ENCODE peak calls at places on chromosomes 2 and 18, in six cellular contexts. H, T, D, K, X and I are unnamed samples. For H3K27me3, the result is how much of the 10 kb centered on the place peaks cover.

GRCh38 chr2:12155308-12156061 is 409.1 kb downstream of the LPIN1 start:
- DNase-seq in H (peak), T (no peak), D (no peak), K (no peak), X (peak), I (peak)

GRCh38 chr2:95530734-95531133 is 46.2 kb upstream of the TRIM43B start:
- DNase-seq in H (no peak), T (no peak), D (no peak), K (no peak), X (peak), I (peak)

GRCh38 chr2:128513416-128514283 is 195.0 kb upstream of the HS6ST1 start:
- DNase-seq in H (peak), T (no peak), D (no peak), K (no peak), X (no peak), I (no peak)

GRCh38 chr2:85785027-85785822 is 31.4 kb downstream of the ATOH8 start:
- DNase-seq in H (peak), T (no peak), D (no peak), K (no peak), X (no peak), I (no peak)

GRCh38 chr2:9256570-9257043 is 50.0 kb downstream of the ASAP2 start:
- DNase-seq in H (no peak), T (no peak), D (no peak), K (peak), X (no peak), I (no peak)

GRCh38 chr18:48022531-48023330 is 92.3 kb upstream of the SMAD2 start:
- DNase-seq in H (no peak), T (no peak), D (no peak), K (peak), X (peak), I (no peak)

GRCh38 chr2:110780461-110780860 is 48.1 kb downstream of the ACOXL start:
- DNase-seq in H (no peak), T (no peak), D (no peak), K (no peak), X (no peak), I (no peak)

GRCh38 chr2:120780402-120780801 is 44.7 kb downstream of the GLI2 start:
- DNase-seq in H (no peak), T (no peak), D (no peak), K (peak), X (no peak), I (no peak)

GRCh38 chr2:72991439-72991725 is 74.1 kb downstream of the EMX1 start:
- DNase-seq in H (no peak), T (no peak), D (no peak), K (no peak), X (no peak), I (no peak)

GRCh38 chr2:29455202-29455885 is 340.1 kb downstream of the CLIP4 start:
- DNase-seq in H (no peak), T (no peak), D (no peak), K (no peak), X (peak), I (no peak)

GRCh38 chr2:71785550-71785951 is 332.2 kb downstream of the DYSF start:
- DNase-seq in H (no peak), T (no peak), D (no peak), K (peak), X (no peak), I (no peak)

GRCh38 chr2:106990307-106990706 is 104.3 kb upstream of the ST6GAL2 start:
- DNase-seq in H (no peak), T (no peak), D (no peak), K (no peak), X (peak), I (peak)

GRCh38 chr2:172921538-172922236 is 154.0 kb upstream of the MAP3K20 start:
- DNase-seq in H (no peak), T (no peak), D (no peak), K (no peak), X (peak), I (no peak)

GRCh38 chr2:188024811-188025210 is 266.9 kb upstream of the GULP1 start:
- DNase-seq in H (no peak), T (no peak), D (no peak), K (no peak), X (no peak), I (peak)

GRCh38 chr18:49921278-49922037 is 108.1 kb upstream of the ACAA2 start:
- DNase-seq in H (no peak), T (no peak), D (no peak), K (peak), X (no peak), I (no peak)

GRCh38 chr2:225120175-225120574 is 77.9 kb upstream of the DOCK10 start:
- DNase-seq in H (no peak), T (no peak), D (no peak), K (no peak), X (peak), I (no peak)

GRCh38 chr2:234495076-234495800 is 1.6 kb downstream of the ARL4C start:
- DNase-seq in H (no peak), T (peak), D (no peak), K (peak), X (no peak), I (no peak)

GRCh38 chr2:164954954-164955701 is at the start of gene SLC38A11:
- DNase-seq in H (peak), T (no peak), D (peak), K (peak), X (peak), I (no peak)

GRCh38 chr2:35463805-35464596 is 891.6 kb upstream of the CRIM1 start:
- DNase-seq in H (no peak), T (no peak), D (no peak), K (no peak), X (no peak), I (no peak)

GRCh38 chr2:156322103-156322671 is 10.3 kb downstream of the NR4A2 start:
- DNase-seq in H (no peak), T (no peak), D (no peak), K (no peak), X (no peak), I (no peak)

GRCh38 chr2:162403884-162404283 is 60.0 kb downstream of the GCA start:
- DNase-seq in H (no peak), T (no peak), D (no peak), K (no peak), X (peak), I (no peak)

GRCh38 chr2:168194784-168195522 is 52.4 kb downstream of the STK39 start:
- DNase-seq in H (no peak), T (no peak), D (no peak), K (peak), X (no peak), I (no peak)

GRCh38 chr2:196697825-196698224 is 58.3 kb downstream of the CCDC150 start:
- DNase-seq in H (no peak), T (no peak), D (no peak), K (no peak), X (no peak), I (no peak)

GRCh38 chr2:229731363-229731762 is 17.0 kb upstream of the DNER start:
- DNase-seq in H (no peak), T (no peak), D (no peak), K (no peak), X (no peak), I (no peak)

GRCh38 chr18:21073180-21073579 is 38.4 kb downstream of the ROCK1 start:
- DNase-seq in H (no peak), T (no peak), D (no peak), K (no peak), X (no peak), I (no peak)

GRCh38 chr2:101697794-101698418 is 399 bp downstream of the MAP4K4 start:
- DNase-seq in H (peak), T (no peak), D (peak), K (peak), X (no peak), I (no peak)

GRCh38 chr18:31273812-31274527 is 44.0 kb upstream of the DSG1 start:
- DNase-seq in H (no peak), T (no peak), D (no peak), K (no peak), X (no peak), I (no peak)

GRCh38 chr18:76874643-76875389 is 52.5 kb downstream of the ZNF236 start:
- DNase-seq in H (no peak), T (no peak), D (no peak), K (peak), X (no peak), I (no peak)

GRCh38 chr2:39469807-39470206 is 32.7 kb upstream of the MAP4K3 start:
- DNase-seq in H (peak), T (no peak), D (no peak), K (no peak), X (peak), I (peak)

GRCh38 chr2:120108749-120109148 is 95.9 kb downstream of the EPB41L5 start:
- DNase-seq in H (no peak), T (no peak), D (no peak), K (no peak), X (peak), I (no peak)

GRCh38 chr18:13375302-13376255 is 157.0 kb downstream of the LDLRAD4 start:
- DNase-seq in H (peak), T (peak), D (peak), K (no peak), X (peak), I (peak)

GRCh38 chr2:171390941-171391516 is 42.8 kb downstream of the METTL8 start:
- DNase-seq in H (no peak), T (no peak), D (no peak), K (no peak), X (peak), I (peak)

GRCh38 chr2:44169155-44169898 is 652 bp downstream of the PPM1B start:
- DNase-seq in H (peak), T (peak), D (no peak), K (peak), X (peak), I (no peak)

GRCh38 chr2:11416191-11416590 is 49.8 kb downstream of the E2F6 start:
- DNase-seq in H (no peak), T (no peak), D (no peak), K (no peak), X (no peak), I (no peak)

GRCh38 chr18:9996104-9996503 is 82.3 kb downstream of the VAPA start:
- DNase-seq in H (no peak), T (no peak), D (no peak), K (no peak), X (no peak), I (no peak)

GRCh38 chr2:170679607-170680079 is 35.5 kb upstream of the SP5 start:
- DNase-seq in H (no peak), T (no peak), D (no peak), K (no peak), X (no peak), I (no peak)

GRCh38 chr2:196066794-196067382 is 1.7 kb downstream of the DNAH7 start:
- DNase-seq in H (no peak), T (no peak), D (no peak), K (peak), X (no peak), I (no peak)

GRCh38 chr2:113838744-113839444 is 51.0 kb upstream of the ACTR3 start:
- DNase-seq in H (no peak), T (no peak), D (no peak), K (no peak), X (no peak), I (no peak)
- H3K27me3 ChIP-seq in H (under half), T (under half), D (under half), K (under half), X (under half), I (under half)

GRCh38 chr2:181142514-181142913 is 162.1 kb downstream of the UBE2E3 start:
- DNase-seq in H (no peak), T (no peak), D (no peak), K (no peak), X (no peak), I (no peak)
- TF ChIP-seq CTCF in H (no peak), T (no peak), D (no peak), K (no peak), X (no peak), I (no peak)

GRCh38 chr2:176133366-176133765 is 3.9 kb downstream of the HOXD8 start:
- DNase-seq in H (no peak), T (no peak), D (no peak), K (no peak), X (no peak), I (no peak)
- H3K27me3 ChIP-seq in H (half or more), T (half or more), D (under half), K (under half), X (half or more), I (half or more)

DNA sequence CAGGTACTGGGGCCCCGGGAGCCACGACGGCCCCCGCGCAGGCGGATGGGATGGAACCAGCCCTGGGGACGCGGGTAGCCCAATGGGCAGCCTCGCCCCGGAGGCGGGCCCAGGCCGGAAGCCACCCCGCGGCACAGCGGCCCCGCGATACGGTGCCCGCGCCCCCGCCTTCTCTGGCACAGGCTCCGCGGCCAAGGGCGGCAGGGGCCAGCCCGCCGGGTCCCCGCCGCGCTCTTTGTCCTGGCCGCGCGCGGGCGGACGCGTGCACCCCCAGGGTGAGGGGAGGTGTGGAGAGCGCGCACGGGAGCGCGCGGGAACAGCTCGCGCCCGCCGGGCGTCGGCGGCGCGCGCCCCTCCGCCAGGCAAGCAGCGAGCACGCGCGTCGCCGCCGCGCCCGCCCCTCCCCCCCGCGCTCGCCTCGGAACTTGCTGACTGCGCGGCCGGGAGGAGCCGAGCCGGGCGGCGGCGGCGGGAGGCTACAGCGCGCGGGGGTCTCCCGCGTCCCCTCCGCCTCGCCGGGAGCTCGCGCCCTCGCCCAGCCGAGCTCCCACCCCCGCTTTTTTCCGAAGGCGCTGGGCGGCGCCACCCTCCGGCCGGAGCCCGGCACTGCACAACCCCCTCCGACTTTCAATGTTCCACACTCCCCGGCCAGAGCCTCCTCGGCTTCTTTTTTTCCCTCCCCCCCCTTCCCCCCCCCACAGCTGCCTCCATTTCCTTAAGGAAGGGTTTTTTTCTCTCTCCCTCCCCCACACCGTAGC is at the start of gene UBE2E3:
- DNase-seq in H (peak), T (peak), D (peak), K (peak), X (peak), I (peak)
- TF ChIP-seq CTCF in H (peak), T (peak), D (peak), K (peak), X (peak), I (peak)

GRCh38 chr2:104502904-104503303 is 351.0 kb upstream of the POU3F3 start:
- DNase-seq in H (no peak), T (no peak), D (no peak), K (no peak), X (no peak), I (no peak)
- H3K27me3 ChIP-seq in H (under half), T (under half), D (under half), K (under half), X (under half), I (under half)

GRCh38 chr2:213085538-213085937 is 65.9 kb downstream of the IKZF2 start:
- DNase-seq in H (no peak), T (no peak), D (no peak), K (no peak), X (no peak), I (no peak)
- TF ChIP-seq CTCF in H (no peak), T (no peak), D (no peak), K (no peak), X (no peak), I (no peak)

DNA sequence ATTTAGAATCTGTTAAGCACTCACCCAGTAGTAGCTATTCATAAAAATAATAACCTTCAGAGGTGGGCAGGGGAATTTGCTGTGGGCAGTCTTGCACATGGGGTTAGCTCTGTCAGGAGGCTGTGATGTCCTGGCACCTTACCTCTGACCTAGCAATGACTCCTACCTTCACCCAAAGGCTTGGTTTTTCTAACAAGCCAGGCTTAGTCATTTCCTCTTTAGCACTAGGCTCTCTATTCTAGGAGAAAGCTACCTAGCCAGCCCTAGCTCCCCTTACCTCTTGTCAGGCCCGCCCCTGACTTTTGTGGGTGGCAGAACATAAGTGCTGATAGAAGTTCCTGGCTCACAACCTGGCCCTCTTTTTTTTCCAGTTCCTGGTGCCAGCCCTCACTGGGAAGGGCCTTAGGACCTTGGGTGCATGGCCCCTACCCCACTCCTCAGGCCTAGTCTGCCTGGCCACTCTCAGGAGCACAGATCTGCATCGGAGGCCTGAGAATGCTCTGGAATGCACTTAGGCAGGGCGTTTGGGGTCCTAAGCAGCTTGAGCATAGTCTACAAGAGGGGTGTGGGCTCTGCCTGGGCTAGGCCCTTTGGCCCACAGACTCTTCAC is 17.7 kb downstream of the CPLX4 start:
- DNase-seq in H (no peak), T (no peak), D (no peak), K (no peak), X (no peak), I (no peak)
- H3K27me3 ChIP-seq in H (under half), T (under half), D (under half), K (under half), X (under half), I (half or more)

GRCh38 chr2:117618607-117619006 is 195.9 kb upstream of the DDX18 start:
- DNase-seq in H (no peak), T (no peak), D (no peak), K (no peak), X (no peak), I (no peak)
- TF ChIP-seq CTCF in H (no peak), T (no peak), D (no peak), K (no peak), X (no peak), I (no peak)

GRCh38 chr2:132669854-132670103 is 226 bp downstream of the LYPD1 start:
- DNase-seq in H (no peak), T (no peak), D (no peak), K (peak), X (no peak), I (no peak)
- H3K27me3 ChIP-seq in H (half or more), T (under half), D (under half), K (under half), X (under half), I (under half)